ENCODE peak calls at places on chromosome 16, in five cellular contexts. One of them, this sample, is unnamed.

GRCh38 chr16:11734025-11734652 is 8.5 kb downstream of the TXNDC11 start:
- DNase-seq in thoracic aorta: no peak
- DNase-seq in fibroblast of lung: no peak
- DNase-seq in stomach: no peak
- DNase-seq in ascending aorta: no peak
- DNase-seq in this sample: no peak

GRCh38 chr16:89370081-89370511 is 120.3 kb downstream of the ANKRD11 start:
- DNase-seq in ascending aorta: no peak
- DNase-seq in thoracic aorta: no peak
- DNase-seq in fibroblast of lung: no peak
- DNase-seq in stomach: no peak
- DNase-seq in this sample: peak

GRCh38 chr16:8663192-8664089 is 11.0 kb upstream of the ABAT start:
- DNase-seq in stomach: no peak
- DNase-seq in fibroblast of lung: no peak
- DNase-seq in ascending aorta: no peak
- DNase-seq in thoracic aorta: no peak
- DNase-seq in this sample: no peak

GRCh38 chr16:73319747-73320146 is 271.8 kb upstream of the ZFHX3 start:
- DNase-seq in stomach: no peak
- DNase-seq in fibroblast of lung: no peak
- DNase-seq in ascending aorta: no peak
- DNase-seq in thoracic aorta: no peak
- DNase-seq in this sample: no peak

GRCh38 chr16:59478806-59479205 is 744.7 kb upstream of the GOT2 start:
- DNase-seq in thoracic aorta: no peak
- DNase-seq in stomach: no peak
- DNase-seq in fibroblast of lung: no peak
- DNase-seq in ascending aorta: no peak
- DNase-seq in this sample: peak

GRCh38 chr16:48499822-48500440 is 110.0 kb downstream of the N4BP1 start:
- DNase-seq in thoracic aorta: no peak
- DNase-seq in ascending aorta: no peak
- DNase-seq in stomach: no peak
- DNase-seq in fibroblast of lung: peak
- DNase-seq in this sample: peak

GRCh38 chr16:50509521-50510341 is 38.5 kb upstream of the NKD1 start:
- DNase-seq in fibroblast of lung: peak
- DNase-seq in ascending aorta: no peak
- DNase-seq in stomach: peak
- DNase-seq in thoracic aorta: no peak
- DNase-seq in this sample: peak

GRCh38 chr16:70610273-70611223 is 35.8 kb upstream of the IL34 start:
- DNase-seq in stomach: no peak
- DNase-seq in ascending aorta: no peak
- DNase-seq in fibroblast of lung: no peak
- DNase-seq in thoracic aorta: no peak
- DNase-seq in this sample: no peak

GRCh38 chr16:88638323-88639230 is at the start of gene IL17C:
- DNase-seq in ascending aorta: no peak
- DNase-seq in fibroblast of lung: no peak
- DNase-seq in stomach: peak
- DNase-seq in thoracic aorta: no peak
- DNase-seq in this sample: peak

GRCh38 chr16:52494621-52495020 is 52.3 kb downstream of the TOX3 start:
- DNase-seq in stomach: no peak
- DNase-seq in ascending aorta: no peak
- DNase-seq in thoracic aorta: no peak
- DNase-seq in fibroblast of lung: peak
- DNase-seq in this sample: no peak

GRCh38 chr16:80540516-80541305 is at the start of gene DYNLRB2:
- DNase-seq in fibroblast of lung: peak
- DNase-seq in ascending aorta: peak
- DNase-seq in stomach: peak
- DNase-seq in thoracic aorta: peak
- DNase-seq in this sample: peak

GRCh38 chr16:24539850-24540484 is 601 bp downstream of the RBBP6 start:
- DNase-seq in ascending aorta: no peak
- DNase-seq in fibroblast of lung: peak
- DNase-seq in thoracic aorta: no peak
- DNase-seq in stomach: peak
- DNase-seq in this sample: no peak

GRCh38 chr16:14600164-14600563 is 29.9 kb downstream of the PARN start:
- DNase-seq in thoracic aorta: no peak
- DNase-seq in stomach: no peak
- DNase-seq in ascending aorta: no peak
- DNase-seq in fibroblast of lung: peak
- DNase-seq in this sample: peak

GRCh38 chr16:2710021-2710710 is 9.9 kb downstream of the PRSS27 start:
- DNase-seq in ascending aorta: no peak
- DNase-seq in fibroblast of lung: no peak
- DNase-seq in thoracic aorta: no peak
- DNase-seq in stomach: no peak
- DNase-seq in this sample: no peak

GRCh38 chr16:89828199-89828869 is at the start of gene SPIRE2:
- DNase-seq in fibroblast of lung: peak
- DNase-seq in stomach: peak
- DNase-seq in thoracic aorta: no peak
- DNase-seq in ascending aorta: no peak
- DNase-seq in this sample: peak

GRCh38 chr16:11742041-11742535 is 569 bp downstream of the TXNDC11 start:
- DNase-seq in thoracic aorta: no peak
- DNase-seq in ascending aorta: no peak
- DNase-seq in stomach: peak
- DNase-seq in fibroblast of lung: peak
- DNase-seq in this sample: no peak

GRCh38 chr16:50594332-50595260 is 46.4 kb downstream of the NKD1 start:
- DNase-seq in ascending aorta: no peak
- DNase-seq in stomach: no peak
- DNase-seq in fibroblast of lung: no peak
- DNase-seq in thoracic aorta: no peak
- DNase-seq in this sample: no peak

GRCh38 chr16:71648921-71649320 is 22.9 kb downstream of the MARVELD3 start:
- DNase-seq in stomach: no peak
- DNase-seq in ascending aorta: no peak
- DNase-seq in fibroblast of lung: no peak
- DNase-seq in thoracic aorta: no peak
- DNase-seq in this sample: peak

GRCh38 chr16:49737541-49737940 is 118.4 kb downstream of the ZNF423 start:
- DNase-seq in fibroblast of lung: no peak
- DNase-seq in thoracic aorta: no peak
- DNase-seq in stomach: no peak
- DNase-seq in ascending aorta: no peak
- DNase-seq in this sample: no peak

GRCh38 chr16:83109736-83110135 is 483.0 kb downstream of the CDH13 start:
- DNase-seq in ascending aorta: no peak
- DNase-seq in fibroblast of lung: no peak
- DNase-seq in stomach: no peak
- DNase-seq in thoracic aorta: no peak
- DNase-seq in this sample: no peak

GRCh38 chr16:80300876-80301275 is 239.9 kb upstream of the DYNLRB2 start:
- DNase-seq in stomach: no peak
- DNase-seq in ascending aorta: no peak
- DNase-seq in fibroblast of lung: peak
- DNase-seq in thoracic aorta: no peak
- DNase-seq in this sample: no peak

GRCh38 chr16:29784901-29785500 is 5.5 kb upstream of the KIF22 start:
- DNase-seq in thoracic aorta: no peak
- DNase-seq in ascending aorta: no peak
- DNase-seq in fibroblast of lung: peak
- DNase-seq in stomach: peak
- DNase-seq in this sample: no peak

GRCh38 chr16:4846503-4846900 is 586 bp downstream of the GLYR1 start:
- DNase-seq in ascending aorta: no peak
- DNase-seq in thoracic aorta: no peak
- DNase-seq in fibroblast of lung: peak
- DNase-seq in stomach: peak
- DNase-seq in this sample: peak

GRCh38 chr16:51313204-51313603 is 162.1 kb upstream of the SALL1 start:
- DNase-seq in thoracic aorta: no peak
- DNase-seq in ascending aorta: no peak
- DNase-seq in stomach: no peak
- DNase-seq in fibroblast of lung: no peak
- DNase-seq in this sample: no peak

GRCh38 chr16:19837331-19837943 is 47.2 kb downstream of the GPRC5B start:
- DNase-seq in thoracic aorta: no peak
- DNase-seq in fibroblast of lung: no peak
- DNase-seq in ascending aorta: no peak
- DNase-seq in stomach: no peak
- DNase-seq in this sample: no peak

GRCh38 chr16:20866161-20866772 is 33.9 kb downstream of the DCUN1D3 start:
- DNase-seq in thoracic aorta: peak
- DNase-seq in stomach: peak
- DNase-seq in fibroblast of lung: peak
- DNase-seq in ascending aorta: peak
- DNase-seq in this sample: peak

GRCh38 chr16:83554096-83554495 is 253.7 kb upstream of the HSBP1 start:
- DNase-seq in fibroblast of lung: no peak
- DNase-seq in thoracic aorta: no peak
- DNase-seq in stomach: no peak
- DNase-seq in ascending aorta: no peak
- DNase-seq in this sample: no peak

GRCh38 chr16:75320435-75320834 is 69.0 kb upstream of the BCAR1 start:
- DNase-seq in stomach: no peak
- DNase-seq in ascending aorta: no peak
- DNase-seq in fibroblast of lung: no peak
- DNase-seq in thoracic aorta: no peak
- DNase-seq in this sample: no peak

GRCh38 chr16:69179255-69180010 is 7.5 kb upstream of the SNTB2 start:
- DNase-seq in fibroblast of lung: peak
- DNase-seq in thoracic aorta: peak
- DNase-seq in stomach: peak
- DNase-seq in ascending aorta: no peak
- DNase-seq in this sample: peak
- H3K27ac ChIP-seq in fibroblast of lung: peak
- H3K27ac ChIP-seq in thoracic aorta: peak
- H3K27ac ChIP-seq in stomach: peak
- H3K27ac ChIP-seq in ascending aorta: peak
- H3K27ac ChIP-seq in this sample: peak

GRCh38 chr16:30870904-30871303 is 23.0 kb downstream of the BCL7C start:
- DNase-seq in fibroblast of lung: no peak
- DNase-seq in thoracic aorta: no peak
- DNase-seq in ascending aorta: no peak
- DNase-seq in stomach: no peak
- DNase-seq in this sample: no peak

GRCh38 chr16:30876867-30877266 is 17.0 kb downstream of the BCL7C start:
- DNase-seq in fibroblast of lung: no peak
- DNase-seq in thoracic aorta: no peak
- DNase-seq in ascending aorta: no peak
- DNase-seq in stomach: no peak
- DNase-seq in this sample: no peak

GRCh38 chr16:30874821-30875717 is 18.8 kb downstream of the BCL7C start:
- DNase-seq in stomach: peak
- DNase-seq in ascending aorta: peak
- DNase-seq in thoracic aorta: no peak
- DNase-seq in fibroblast of lung: peak
- DNase-seq in this sample: peak

GRCh38 chr16:30875881-30876791 is 17.7 kb downstream of the BCL7C start:
- DNase-seq in ascending aorta: no peak
- DNase-seq in stomach: no peak
- DNase-seq in fibroblast of lung: no peak
- DNase-seq in thoracic aorta: no peak
- DNase-seq in this sample: no peak

DNA sequence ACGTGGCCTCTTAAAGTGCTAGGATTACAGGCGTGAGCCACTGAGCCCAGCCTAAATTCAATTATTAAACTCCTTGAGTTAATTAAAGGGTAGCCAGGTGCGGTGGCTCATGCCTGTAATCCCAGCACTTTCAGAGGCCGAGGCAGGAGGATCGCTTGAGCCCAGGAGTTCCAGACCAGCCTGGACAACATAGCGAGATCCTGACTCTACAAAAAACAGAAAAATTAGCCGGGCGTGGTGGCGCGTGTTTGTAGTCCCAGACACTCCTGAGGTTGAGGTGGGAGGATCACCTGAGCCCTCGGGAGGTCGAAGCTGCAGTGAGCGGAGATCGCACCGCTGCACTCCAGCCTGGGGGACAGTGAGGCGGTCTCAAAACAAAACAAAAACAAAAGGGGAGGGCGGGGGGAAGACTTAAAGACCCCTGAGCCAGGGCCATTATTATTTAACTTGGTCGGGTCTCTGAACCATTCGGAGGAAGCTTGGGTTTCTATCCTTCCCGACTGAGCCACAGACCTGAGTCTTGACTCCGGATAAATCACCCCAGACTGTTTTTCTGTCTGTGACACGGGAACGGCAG is 19.5 kb downstream of the BCL7C start:
- DNase-seq in thoracic aorta: no peak
- DNase-seq in ascending aorta: no peak
- DNase-seq in stomach: no peak
- DNase-seq in fibroblast of lung: no peak
- DNase-seq in this sample: no peak
- TF ChIP-seq CTCF in thoracic aorta: no peak
- TF ChIP-seq CTCF in ascending aorta: no peak
- TF ChIP-seq CTCF in stomach: no peak
- TF ChIP-seq CTCF in fibroblast of lung: no peak
- TF ChIP-seq CTCF in this sample: no peak

GRCh38 chr16:84839054-84839453 is 19.3 kb downstream of the CRISPLD2 start:
- DNase-seq in thoracic aorta: no peak
- DNase-seq in fibroblast of lung: peak
- DNase-seq in stomach: no peak
- DNase-seq in ascending aorta: no peak
- DNase-seq in this sample: peak
- H3K27ac ChIP-seq in thoracic aorta: no peak
- H3K27ac ChIP-seq in fibroblast of lung: peak
- H3K27ac ChIP-seq in stomach: no peak
- H3K27ac ChIP-seq in ascending aorta: no peak
- H3K27ac ChIP-seq in this sample: no peak

GRCh38 chr16:22671301-22672076 is 142.5 kb upstream of the HS3ST2 start:
- DNase-seq in fibroblast of lung: peak
- DNase-seq in ascending aorta: no peak
- DNase-seq in thoracic aorta: no peak
- DNase-seq in stomach: no peak
- DNase-seq in this sample: peak
- TF ChIP-seq CTCF in fibroblast of lung: no peak
- TF ChIP-seq CTCF in ascending aorta: no peak
- TF ChIP-seq CTCF in thoracic aorta: no peak
- TF ChIP-seq CTCF in stomach: no peak
- TF ChIP-seq CTCF in this sample: no peak

DNA sequence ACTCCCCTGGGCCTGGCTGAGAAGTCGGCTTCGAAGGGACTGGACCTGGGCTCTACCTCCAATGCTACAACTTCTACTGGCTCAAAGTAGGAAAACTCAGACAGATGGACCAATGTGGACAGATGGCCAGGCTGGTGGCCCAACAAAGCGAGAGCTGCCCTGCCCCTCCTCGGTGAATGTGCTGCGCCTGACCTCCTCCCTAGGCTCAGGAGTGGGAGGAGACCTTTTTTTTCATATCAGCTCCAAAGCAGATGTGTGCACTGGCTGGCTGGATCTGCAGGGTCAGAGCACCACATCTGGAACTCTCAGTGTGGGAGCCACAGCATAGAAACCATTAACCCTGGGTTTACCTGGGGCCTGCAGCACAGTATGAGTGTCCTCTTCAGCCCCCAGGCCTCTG is 20.8 kb downstream of the ATP6V0D1 start:
- DNase-seq in fibroblast of lung: no peak
- DNase-seq in ascending aorta: no peak
- DNase-seq in stomach: no peak
- DNase-seq in thoracic aorta: no peak
- DNase-seq in this sample: no peak
- H3K27ac ChIP-seq in fibroblast of lung: no peak
- H3K27ac ChIP-seq in ascending aorta: peak
- H3K27ac ChIP-seq in stomach: peak
- H3K27ac ChIP-seq in thoracic aorta: peak
- H3K27ac ChIP-seq in this sample: no peak

GRCh38 chr16:1494129-1494640 is 1.0 kb downstream of the TELO2 start:
- DNase-seq in stomach: peak
- DNase-seq in fibroblast of lung: peak
- DNase-seq in ascending aorta: no peak
- DNase-seq in thoracic aorta: no peak
- DNase-seq in this sample: peak
- TF ChIP-seq CTCF in stomach: no peak
- TF ChIP-seq CTCF in fibroblast of lung: peak
- TF ChIP-seq CTCF in ascending aorta: peak
- TF ChIP-seq CTCF in thoracic aorta: peak
- TF ChIP-seq CTCF in this sample: peak

This sample was measured in PC-3.